ENCODE peak calls at places on chromosomes 4 and X, in five cellular contexts. Z is T-helper 9 cell, P is NCI-H345, S is iris pigment epithelial cell, M is ACHN. D is an unnamed sample.

GRCh38 chr4:48905363-48906015 is 1.1 kb downstream of the OCIAD2 start:
- DNase-seq in Z (no peak), P (no peak), S (peak; percentile 74), M (peak; percentile 81), D (peak; percentile 33)

GRCh38 chr4:74473155-74473811 is 28.3 kb downstream of the AREG start:
- DNase-seq in Z (no peak), P (no peak), S (peak; percentile 96), M (peak; percentile 48), D (peak; percentile 56)

GRCh38 chr4:181597766-181598165 is 645.4 kb upstream of the TENM3 start:
- DNase-seq in Z (no peak), P (no peak), S (peak; percentile 54), M (no peak), D (no peak)

GRCh38 chrX:132664273-132664672 is 175.4 kb upstream of the MBNL3 start:
- DNase-seq in Z (no peak), P (no peak), S (no peak), M (no peak), D (no peak)

GRCh38 chrX:64150775-64151174 is 54.7 kb downstream of the AMER1 start:
- DNase-seq in Z (no peak), P (no peak), S (no peak), M (no peak), D (no peak)

GRCh38 chr4:165472943-165473676 is 94.3 kb downstream of the CPE start:
- DNase-seq in Z (no peak), P (no peak), S (no peak), M (no peak), D (no peak)

GRCh38 chr4:117491531-117491930 is 406.2 kb upstream of the TRAM1L1 start:
- DNase-seq in Z (no peak), P (no peak), S (no peak), M (no peak), D (no peak)

GRCh38 chr4:121041307-121042090 is 30.8 kb downstream of the NDNF start:
- DNase-seq in Z (no peak), P (no peak), S (no peak), M (no peak), D (no peak)

GRCh38 chr4:80141543-80141942 is 55.8 kb upstream of the PRDM8 start:
- DNase-seq in Z (no peak), P (no peak), S (no peak), M (no peak), D (no peak)

GRCh38 chrX:44003975-44004374 is 30.8 kb upstream of the NDP start:
- DNase-seq in Z (no peak), P (no peak), S (no peak), M (no peak), D (peak; percentile 6)

GRCh38 chr4:170226288-170226687 is 136.5 kb upstream of the AADAT start:
- DNase-seq in Z (no peak), P (no peak), S (no peak), M (no peak), D (no peak)

GRCh38 chrX:71489540-71489939 is 43.4 kb upstream of the OGT start:
- DNase-seq in Z (no peak), P (no peak), S (no peak), M (no peak), D (peak; percentile 61)

GRCh38 chrX:106711375-106711774 is 15.1 kb upstream of the RNF128 start:
- DNase-seq in Z (no peak), P (no peak), S (no peak), M (no peak), D (no peak)

GRCh38 chr4:52604215-52604614 is 54.9 kb downstream of the USP46 start:
- DNase-seq in Z (no peak), P (no peak), S (no peak), M (no peak), D (no peak)

GRCh38 chr4:86019906-86020305 is 339.9 kb downstream of the MAPK10 start:
- DNase-seq in Z (no peak), P (no peak), S (peak; percentile 49), M (no peak), D (no peak)

GRCh38 chr4:6404611-6405416 is 67.6 kb downstream of the PPP2R2C start:
- DNase-seq in Z (no peak), P (peak; percentile 70), S (no peak), M (no peak), D (no peak)

GRCh38 chrX:150575415-150575814 is 7.0 kb downstream of the MTM1 start:
- DNase-seq in Z (peak; percentile 21), P (peak; percentile 42), S (peak; percentile 52), M (no peak), D (no peak)

GRCh38 chr4:169807934-169808333 is 50.2 kb upstream of the HPF1 start:
- DNase-seq in Z (no peak), P (no peak), S (no peak), M (no peak), D (no peak)

GRCh38 chr4:54318904-54319303 is 89.8 kb downstream of the PDGFRA start:
- DNase-seq in Z (no peak), P (no peak), S (peak; percentile 71), M (peak; percentile 42), D (peak; percentile 68)

GRCh38 chr4:77052352-77052751 is 23.4 kb downstream of the CCNI start:
- DNase-seq in Z (peak; percentile 59), P (peak; percentile 26), S (peak; percentile 75), M (peak; percentile 65), D (peak; percentile 27)

GRCh38 chrX:101550362-101550761 is at the start of gene ARMCX1:
- DNase-seq in Z (no peak), P (no peak), S (peak; percentile 71), M (peak; percentile 42), D (peak; percentile 85)

GRCh38 chrX:71618303-71618721 is at the start of gene CXCR3:
- DNase-seq in Z (peak; percentile 43), P (no peak), S (no peak), M (no peak), D (no peak)

GRCh38 chr4:153216546-153216945 is 12.3 kb downstream of the TRIM2 start:
- DNase-seq in Z (no peak), P (no peak), S (no peak), M (no peak), D (no peak)

GRCh38 chr4:166064706-166065105 is 191.7 kb downstream of the TLL1 start:
- DNase-seq in Z (no peak), P (no peak), S (no peak), M (no peak), D (no peak)

GRCh38 chr4:17055788-17056187 is 157.3 kb upstream of the LDB2 start:
- DNase-seq in Z (no peak), P (no peak), S (peak; percentile 97), M (no peak), D (peak; percentile 78)